ENCODE peak calls at places on chromosomes 4 and X, in ten cellular contexts. One of them, this sample, is unnamed.

GRCh38 chr4:184362338-184362737 is 112.0 kb downstream of the IRF2 start:
- DNase-seq in NCI-H2081: no peak
- DNase-seq in fibroblast of mammary gland: no peak
- DNase-seq in left cardiac atrium: no peak
- DNase-seq in colonic mucosa: no peak
- DNase-seq in EL: no peak
- DNase-seq in fibroblast of gingiva: no peak
- DNase-seq in progenitor cell of endocrine pancreas: no peak
- DNase-seq in GM20000: no peak
- DNase-seq in AG08395: no peak
- DNase-seq in this sample: no peak

GRCh38 chr4:105414316-105414715 is 59.5 kb downstream of the PPA2 start:
- DNase-seq in AG08395: no peak
- DNase-seq in fibroblast of gingiva: no peak
- DNase-seq in NCI-H2081: no peak
- DNase-seq in left cardiac atrium: no peak
- DNase-seq in EL: no peak
- DNase-seq in fibroblast of mammary gland: no peak
- DNase-seq in GM20000: no peak
- DNase-seq in progenitor cell of endocrine pancreas: no peak
- DNase-seq in colonic mucosa: no peak
- DNase-seq in this sample: no peak

GRCh38 chr4:7330031-7330596 is 104.6 kb downstream of the PSAPL1 start:
- DNase-seq in GM20000: no peak
- DNase-seq in fibroblast of gingiva: no peak
- DNase-seq in colonic mucosa: no peak
- DNase-seq in NCI-H2081: no peak
- DNase-seq in left cardiac atrium: no peak
- DNase-seq in AG08395: no peak
- DNase-seq in fibroblast of mammary gland: no peak
- DNase-seq in progenitor cell of endocrine pancreas: no peak
- DNase-seq in EL: no peak
- DNase-seq in this sample: no peak

GRCh38 chr4:40194602-40195161 is 2.1 kb upstream of the RHOH start:
- DNase-seq in EL: peak
- DNase-seq in fibroblast of mammary gland: no peak
- DNase-seq in NCI-H2081: no peak
- DNase-seq in colonic mucosa: no peak
- DNase-seq in left cardiac atrium: no peak
- DNase-seq in GM20000: no peak
- DNase-seq in fibroblast of gingiva: no peak
- DNase-seq in AG08395: no peak
- DNase-seq in progenitor cell of endocrine pancreas: no peak
- DNase-seq in this sample: no peak

GRCh38 chr4:7647211-7647931 is 212.6 kb upstream of the PSAPL1 start:
- DNase-seq in NCI-H2081: no peak
- DNase-seq in GM20000: no peak
- DNase-seq in progenitor cell of endocrine pancreas: no peak
- DNase-seq in left cardiac atrium: no peak
- DNase-seq in fibroblast of mammary gland: no peak
- DNase-seq in fibroblast of gingiva: no peak
- DNase-seq in AG08395: no peak
- DNase-seq in EL: no peak
- DNase-seq in colonic mucosa: no peak
- DNase-seq in this sample: no peak

GRCh38 chr4:151908734-151909497 is 148.1 kb upstream of the GATB start:
- DNase-seq in colonic mucosa: no peak
- DNase-seq in fibroblast of mammary gland: no peak
- DNase-seq in NCI-H2081: no peak
- DNase-seq in AG08395: no peak
- DNase-seq in fibroblast of gingiva: no peak
- DNase-seq in EL: no peak
- DNase-seq in left cardiac atrium: no peak
- DNase-seq in GM20000: no peak
- DNase-seq in progenitor cell of endocrine pancreas: no peak
- DNase-seq in this sample: no peak

GRCh38 chr4:127685292-127685691 is 44.9 kb upstream of the SLC25A31 start:
- DNase-seq in left cardiac atrium: no peak
- DNase-seq in AG08395: no peak
- DNase-seq in NCI-H2081: no peak
- DNase-seq in EL: peak
- DNase-seq in colonic mucosa: no peak
- DNase-seq in fibroblast of mammary gland: peak
- DNase-seq in progenitor cell of endocrine pancreas: no peak
- DNase-seq in GM20000: no peak
- DNase-seq in fibroblast of gingiva: peak
- DNase-seq in this sample: no peak

GRCh38 chrX:20517565-20517964 is 250.9 kb upstream of the RPS6KA3 start:
- DNase-seq in GM20000: no peak
- DNase-seq in progenitor cell of endocrine pancreas: no peak
- DNase-seq in colonic mucosa: no peak
- DNase-seq in fibroblast of gingiva: peak
- DNase-seq in NCI-H2081: no peak
- DNase-seq in EL: no peak
- DNase-seq in AG08395: no peak
- DNase-seq in left cardiac atrium: no peak
- DNase-seq in fibroblast of mammary gland: peak
- DNase-seq in this sample: no peak

GRCh38 chr4:1448589-1449420 is 42.6 kb upstream of the NKX1-1 start:
- DNase-seq in AG08395: no peak
- DNase-seq in left cardiac atrium: peak
- DNase-seq in fibroblast of gingiva: no peak
- DNase-seq in colonic mucosa: peak
- DNase-seq in NCI-H2081: no peak
- DNase-seq in fibroblast of mammary gland: no peak
- DNase-seq in EL: no peak
- DNase-seq in GM20000: no peak
- DNase-seq in progenitor cell of endocrine pancreas: no peak
- DNase-seq in this sample: no peak